ENCODE peak calls at places on chromosomes 11 and 22, in five cellular contexts. One of them, this sample, is unnamed.

GRCh38 chr11:7576671-7577225 is 62.9 kb downstream of the PPFIBP2 start:
- DNase-seq in lower lobe of right lung: no peak
- DNase-seq in fibroblast of villous mesenchyme: peak
- DNase-seq in fibroblast of lung: no peak
- DNase-seq in psoas muscle: peak
- DNase-seq in this sample: no peak

GRCh38 chr11:78239781-78240180 is 51.1 kb downstream of the USP35 start:
- DNase-seq in fibroblast of villous mesenchyme: no peak
- DNase-seq in lower lobe of right lung: no peak
- DNase-seq in fibroblast of lung: no peak
- DNase-seq in psoas muscle: no peak
- DNase-seq in this sample: no peak

GRCh38 chr22:44580176-44580575 is 82.1 kb upstream of the RTL6 start:
- DNase-seq in fibroblast of lung: no peak
- DNase-seq in fibroblast of villous mesenchyme: no peak
- DNase-seq in psoas muscle: no peak
- DNase-seq in lower lobe of right lung: peak
- DNase-seq in this sample: no peak

GRCh38 chr11:17578296-17578695 is 31.2 kb downstream of the OTOG start:
- DNase-seq in fibroblast of lung: no peak
- DNase-seq in psoas muscle: no peak
- DNase-seq in fibroblast of villous mesenchyme: no peak
- DNase-seq in lower lobe of right lung: no peak
- DNase-seq in this sample: no peak

GRCh38 chr11:82895437-82896091 is 4.7 kb downstream of the PRCP start:
- DNase-seq in fibroblast of lung: no peak
- DNase-seq in lower lobe of right lung: no peak
- DNase-seq in psoas muscle: no peak
- DNase-seq in fibroblast of villous mesenchyme: no peak
- DNase-seq in this sample: no peak

GRCh38 chr11:64605248-64605560 is 14.2 kb downstream of the SLC22A12 start:
- DNase-seq in psoas muscle: no peak
- DNase-seq in fibroblast of villous mesenchyme: no peak
- DNase-seq in lower lobe of right lung: no peak
- DNase-seq in fibroblast of lung: no peak
- DNase-seq in this sample: no peak

GRCh38 chr22:38504731-38505594 is 1.1 kb downstream of the DDX17 start:
- DNase-seq in fibroblast of villous mesenchyme: peak
- DNase-seq in psoas muscle: peak
- DNase-seq in fibroblast of lung: peak
- DNase-seq in lower lobe of right lung: peak
- DNase-seq in this sample: peak

GRCh38 chr11:6608726-6609501 is 3.1 kb downstream of the TAF10 start:
- DNase-seq in lower lobe of right lung: no peak
- DNase-seq in fibroblast of lung: no peak
- DNase-seq in psoas muscle: no peak
- DNase-seq in fibroblast of villous mesenchyme: no peak
- DNase-seq in this sample: no peak

GRCh38 chr11:122910775-122911174 is 28.2 kb downstream of the JHY start:
- DNase-seq in fibroblast of lung: peak
- DNase-seq in fibroblast of villous mesenchyme: peak
- DNase-seq in lower lobe of right lung: no peak
- DNase-seq in psoas muscle: no peak
- DNase-seq in this sample: no peak

GRCh38 chr11:102924851-102925380 is 30.6 kb downstream of the MMP13 start:
- DNase-seq in lower lobe of right lung: no peak
- DNase-seq in fibroblast of villous mesenchyme: peak
- DNase-seq in psoas muscle: no peak
- DNase-seq in fibroblast of lung: no peak
- DNase-seq in this sample: no peak

GRCh38 chr22:28440517-28441366 is 238.9 kb downstream of the TTC28 start:
- DNase-seq in lower lobe of right lung: no peak
- DNase-seq in psoas muscle: no peak
- DNase-seq in fibroblast of lung: peak
- DNase-seq in fibroblast of villous mesenchyme: peak
- DNase-seq in this sample: no peak

GRCh38 chr22:47059076-47059475 is 296.6 kb downstream of the TBC1D22A start:
- DNase-seq in fibroblast of villous mesenchyme: no peak
- DNase-seq in psoas muscle: no peak
- DNase-seq in fibroblast of lung: no peak
- DNase-seq in lower lobe of right lung: peak
- DNase-seq in this sample: no peak

GRCh38 chr11:124315052-124315451 is 1.3 kb upstream of the OR8D1 start:
- DNase-seq in psoas muscle: no peak
- DNase-seq in fibroblast of villous mesenchyme: peak
- DNase-seq in lower lobe of right lung: no peak
- DNase-seq in fibroblast of lung: peak
- DNase-seq in this sample: no peak

GRCh38 chr11:18771266-18772035 is 20.1 kb downstream of the PTPN5 start:
- DNase-seq in fibroblast of lung: no peak
- DNase-seq in lower lobe of right lung: no peak
- DNase-seq in fibroblast of villous mesenchyme: no peak
- DNase-seq in psoas muscle: no peak
- DNase-seq in this sample: no peak

GRCh38 chr11:10655931-10656576 is 37.5 kb downstream of the IRAG1 start:
- DNase-seq in fibroblast of lung: no peak
- DNase-seq in psoas muscle: no peak
- DNase-seq in lower lobe of right lung: no peak
- DNase-seq in fibroblast of villous mesenchyme: no peak
- DNase-seq in this sample: no peak

GRCh38 chr11:10657308-10658271 is 36.0 kb downstream of the IRAG1 start:
- DNase-seq in fibroblast of villous mesenchyme: peak
- DNase-seq in lower lobe of right lung: no peak
- DNase-seq in psoas muscle: no peak
- DNase-seq in fibroblast of lung: peak
- DNase-seq in this sample: no peak

GRCh38 chr11:10658621-10659338 is 34.8 kb downstream of the IRAG1 start:
- DNase-seq in fibroblast of villous mesenchyme: peak
- DNase-seq in psoas muscle: no peak
- DNase-seq in lower lobe of right lung: no peak
- DNase-seq in fibroblast of lung: no peak
- DNase-seq in this sample: no peak

GRCh38 chr11:10660323-10660722 is 33.2 kb downstream of the IRAG1 start:
- DNase-seq in fibroblast of lung: no peak
- DNase-seq in psoas muscle: no peak
- DNase-seq in lower lobe of right lung: no peak
- DNase-seq in fibroblast of villous mesenchyme: no peak
- DNase-seq in this sample: no peak

GRCh38 chr11:10659339-10660216 is 34.0 kb downstream of the IRAG1 start:
- DNase-seq in fibroblast of lung: peak
- DNase-seq in lower lobe of right lung: no peak
- DNase-seq in psoas muscle: peak
- DNase-seq in fibroblast of villous mesenchyme: peak
- DNase-seq in this sample: peak
- TF ChIP-seq CTCF in fibroblast of lung: no peak
- TF ChIP-seq CTCF in lower lobe of right lung: no peak
- TF ChIP-seq CTCF in psoas muscle: no peak
- TF ChIP-seq CTCF in fibroblast of villous mesenchyme: no peak
- TF ChIP-seq CTCF in this sample: no peak

DNA sequence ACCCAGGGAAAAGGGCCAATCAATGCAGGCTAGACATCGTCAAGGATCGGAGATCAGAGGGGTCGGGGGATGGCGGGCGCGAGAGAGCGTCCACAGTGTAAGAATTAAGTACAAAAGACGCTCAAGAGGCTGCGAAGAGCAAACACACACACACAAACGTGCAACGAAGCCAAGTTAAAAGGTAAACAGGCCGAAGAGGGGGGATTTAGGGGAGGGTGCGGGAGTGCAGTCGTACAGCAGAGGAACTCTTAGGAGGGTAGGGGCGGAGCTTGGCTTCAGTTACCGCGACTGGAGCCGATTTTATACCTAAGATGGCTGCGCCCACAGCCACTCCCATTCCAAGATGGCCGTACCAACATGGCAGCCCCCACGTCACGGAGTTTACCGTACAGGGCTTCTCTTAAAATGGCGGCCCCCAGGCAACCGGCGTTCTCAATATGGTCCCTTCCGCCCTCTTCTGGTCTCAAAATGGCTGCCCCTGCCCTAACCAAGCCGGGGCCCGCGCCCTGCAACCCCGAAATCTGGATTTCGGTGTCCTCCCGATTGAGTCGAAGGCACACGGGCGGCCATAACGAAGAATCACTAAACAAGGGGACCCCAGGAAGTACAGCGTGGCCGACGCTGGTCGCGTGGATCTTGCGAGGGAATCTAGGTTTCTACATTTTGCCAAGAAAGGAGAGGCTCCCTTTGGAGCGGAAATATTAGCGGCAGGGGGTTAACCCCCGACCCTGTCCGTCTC is 2.0 kb downstream of the GNG3 start:
- DNase-seq in fibroblast of lung: peak
- DNase-seq in fibroblast of villous mesenchyme: peak
- DNase-seq in lower lobe of right lung: peak
- DNase-seq in psoas muscle: peak
- DNase-seq in this sample: peak
- TF ChIP-seq CTCF in fibroblast of lung: no peak
- TF ChIP-seq CTCF in fibroblast of villous mesenchyme: no peak
- TF ChIP-seq CTCF in lower lobe of right lung: no peak
- TF ChIP-seq CTCF in psoas muscle: no peak
- TF ChIP-seq CTCF in this sample: no peak

GRCh38 chr11:104328514-104328912 is 164.6 kb upstream of the PDGFD start:
- DNase-seq in fibroblast of lung: no peak
- DNase-seq in fibroblast of villous mesenchyme: no peak
- DNase-seq in lower lobe of right lung: no peak
- DNase-seq in psoas muscle: no peak
- DNase-seq in this sample: no peak

GRCh38 chr11:104329043-104329442 is 165.1 kb upstream of the PDGFD start:
- DNase-seq in psoas muscle: no peak
- DNase-seq in fibroblast of villous mesenchyme: no peak
- DNase-seq in lower lobe of right lung: no peak
- DNase-seq in fibroblast of lung: no peak
- DNase-seq in this sample: no peak

GRCh38 chr11:104327864-104328513 is 164.0 kb upstream of the PDGFD start:
- DNase-seq in fibroblast of lung: no peak
- DNase-seq in lower lobe of right lung: no peak
- DNase-seq in fibroblast of villous mesenchyme: no peak
- DNase-seq in psoas muscle: no peak
- DNase-seq in this sample: no peak

GRCh38 chr11:104333977-104334376 is 170.0 kb upstream of the PDGFD start:
- DNase-seq in fibroblast of villous mesenchyme: no peak
- DNase-seq in psoas muscle: no peak
- DNase-seq in lower lobe of right lung: no peak
- DNase-seq in fibroblast of lung: no peak
- DNase-seq in this sample: no peak

DNA sequence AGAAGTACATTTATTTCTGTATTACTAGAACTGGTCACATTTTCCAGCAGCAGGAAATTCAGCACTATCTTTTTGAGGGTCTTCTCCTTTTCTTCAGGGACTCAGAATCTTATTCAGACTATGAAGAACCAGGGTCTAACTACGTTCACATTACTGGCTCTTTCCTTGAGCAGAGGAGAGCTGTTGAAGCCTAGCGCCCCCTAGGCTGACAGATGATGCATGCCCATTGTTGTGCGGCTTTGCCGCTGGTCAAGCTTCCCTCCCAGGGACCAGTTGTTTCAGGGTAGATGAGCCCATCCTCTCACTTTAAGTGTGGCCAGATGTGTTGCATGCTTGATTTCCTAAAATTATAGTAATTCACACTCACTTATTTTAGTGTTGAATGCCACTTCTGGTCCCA is 168.2 kb upstream of the PDGFD start:
- DNase-seq in lower lobe of right lung: no peak
- DNase-seq in fibroblast of villous mesenchyme: no peak
- DNase-seq in fibroblast of lung: no peak
- DNase-seq in psoas muscle: no peak
- DNase-seq in this sample: no peak
- TF ChIP-seq CTCF in lower lobe of right lung: no peak
- TF ChIP-seq CTCF in fibroblast of villous mesenchyme: peak
- TF ChIP-seq CTCF in fibroblast of lung: no peak
- TF ChIP-seq CTCF in psoas muscle: no peak
- TF ChIP-seq CTCF in this sample: no peak

DNA sequence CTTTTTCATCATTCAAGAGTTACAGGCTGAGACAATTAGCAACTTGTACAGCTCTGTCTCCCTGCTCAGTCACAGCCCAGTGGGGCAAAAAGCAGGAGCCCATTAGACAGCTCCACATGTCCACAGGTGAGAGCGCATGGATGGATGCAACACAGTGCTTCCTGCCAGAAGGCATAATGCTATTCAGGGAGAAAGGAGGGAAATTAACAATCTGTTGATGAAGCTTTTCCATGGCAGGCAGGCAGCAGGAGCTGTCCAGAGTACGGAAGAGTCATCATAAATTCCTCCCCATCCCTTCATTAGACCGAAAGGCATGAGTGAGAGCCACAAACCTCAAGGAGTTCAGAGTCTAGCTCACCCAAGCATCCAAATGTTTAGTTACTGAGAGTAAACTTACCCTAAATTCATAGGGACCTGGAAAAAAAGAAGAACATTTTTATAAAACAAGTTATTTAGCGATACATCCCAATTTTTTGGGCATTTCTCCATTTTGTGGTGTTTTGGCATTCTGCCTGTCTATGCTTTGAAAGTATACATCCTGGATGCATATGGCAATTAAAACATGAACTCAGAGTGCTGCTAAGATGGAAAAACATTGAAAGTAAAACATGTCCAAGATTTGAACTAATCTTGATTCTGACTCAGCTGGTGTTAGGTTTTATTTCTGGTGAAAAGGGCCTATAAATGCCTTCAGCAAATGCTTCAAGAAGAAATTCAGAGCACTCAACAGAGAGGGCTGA is 428.1 kb downstream of the OPCML start:
- DNase-seq in lower lobe of right lung: no peak
- DNase-seq in fibroblast of villous mesenchyme: no peak
- DNase-seq in fibroblast of lung: no peak
- DNase-seq in psoas muscle: no peak
- DNase-seq in this sample: no peak
- TF ChIP-seq CTCF in lower lobe of right lung: no peak
- TF ChIP-seq CTCF in fibroblast of villous mesenchyme: no peak
- TF ChIP-seq CTCF in fibroblast of lung: no peak
- TF ChIP-seq CTCF in psoas muscle: no peak
- TF ChIP-seq CTCF in this sample: no peak

This sample was measured in Calu3.